ENCODE peak calls at places on chromosomes 12 and 14, in eight cellular contexts. L, H, V, O, G, J, Y and N are unnamed samples.

GRCh38 chr12:78157199-78157598 is 326.5 kb downstream of the NAV3 start:
- DNase-seq in J (no peak), Y (no peak), L (no peak), G (no peak), O (no peak), V (no peak), H (no peak), N (no peak)

GRCh38 chr12:65319680-65320193 is 41.3 kb downstream of the MSRB3 start:
- DNase-seq in V (no peak), Y (no peak), J (no peak), H (peak), O (no peak), L (no peak), G (no peak), N (no peak)

GRCh38 chr14:24060984-24061913 is 9.4 kb downstream of the CARMIL3 start:
- DNase-seq in H (no peak), Y (no peak), J (no peak), V (no peak), O (no peak), L (no peak), G (no peak), N (no peak)

GRCh38 chr12:765861-766260 is 13.5 kb downstream of the WNK1 start:
- DNase-seq in G (no peak), J (no peak), V (no peak), H (no peak), Y (no peak), O (no peak), L (no peak), N (no peak)

GRCh38 chr14:101004176-101004575 is 100.7 kb upstream of the RTL1 start:
- DNase-seq in V (no peak), H (no peak), L (no peak), Y (no peak), O (no peak), J (no peak), G (no peak), N (peak)

GRCh38 chr12:95815635-95816212 is 25.2 kb upstream of the NTN4 start:
- DNase-seq in H (peak), O (no peak), J (no peak), Y (peak), V (no peak), L (no peak), G (no peak), N (no peak)

GRCh38 chr12:47797432-47797831 is 22.3 kb downstream of the HDAC7 start:
- DNase-seq in J (peak), Y (no peak), L (no peak), O (no peak), V (no peak), G (no peak), H (no peak), N (no peak)

GRCh38 chr12:68560823-68561422 is 49.8 kb upstream of the RAP1B start:
- DNase-seq in H (peak), V (no peak), O (no peak), G (no peak), Y (no peak), L (no peak), J (no peak), N (no peak)

GRCh38 chr12:117874842-117875434 is 93.9 kb downstream of the KSR2 start:
- DNase-seq in Y (peak), O (peak), V (peak), L (no peak), G (peak), H (peak), J (peak), N (no peak)

GRCh38 chr12:80226576-80226975 is 127.2 kb downstream of the OTOGL start:
- DNase-seq in G (no peak), Y (peak), L (no peak), O (no peak), J (no peak), V (no peak), H (peak), N (no peak)

GRCh38 chr14:105891631-105892452 is 365.5 kb downstream of the TMEM121 start:
- DNase-seq in G (no peak), L (no peak), J (no peak), H (no peak), Y (no peak), V (no peak), O (no peak), N (peak)

GRCh38 chr12:111304642-111305071 is 64.2 kb downstream of the PHETA1 start:
- DNase-seq in Y (peak), J (peak), H (no peak), L (no peak), O (no peak), G (no peak), V (peak), N (no peak)

GRCh38 chr12:109523071-109523470 is 45.6 kb downstream of the UBE3B start:
- DNase-seq in L (no peak), O (peak), G (no peak), J (no peak), H (no peak), Y (no peak), V (no peak), N (no peak)

GRCh38 chr12:67068204-67068731 is 200.9 kb upstream of the CAND1 start:
- DNase-seq in L (no peak), J (no peak), G (no peak), V (peak), H (no peak), Y (no peak), O (no peak), N (no peak)

GRCh38 chr14:39426605-39427004 is 5.6 kb downstream of the FBXO33 start:
- DNase-seq in H (peak), Y (peak), J (no peak), L (no peak), V (no peak), O (no peak), G (peak), N (no peak)

GRCh38 chr12:66003951-66004350 is 126.6 kb downstream of the LLPH start:
- DNase-seq in V (no peak), J (no peak), H (no peak), L (no peak), G (no peak), Y (no peak), O (no peak), N (no peak)

GRCh38 chr14:102940729-102941362 is 18.4 kb downstream of the AMN start:
- DNase-seq in Y (no peak), O (no peak), L (no peak), H (no peak), G (no peak), J (no peak), V (no peak), N (no peak)

GRCh38 chr12:52884526-52885293 is 20.2 kb downstream of the KRT8 start:
- DNase-seq in O (peak), L (no peak), G (no peak), V (no peak), Y (peak), J (peak), H (peak), N (no peak)

GRCh38 chr14:106518054-106518943 is 991.9 kb downstream of the TMEM121 start:
- DNase-seq in V (no peak), L (no peak), J (peak), G (no peak), Y (no peak), O (no peak), H (no peak), N (no peak)

GRCh38 chr12:44227601-44228000 is 391.7 kb downstream of the TMEM117 start:
- DNase-seq in G (no peak), L (no peak), O (no peak), Y (no peak), H (peak), J (no peak), V (no peak), N (no peak)

GRCh38 chr12:49357099-49357678 is 10.1 kb upstream of the SPATS2 start:
- DNase-seq in O (no peak), H (peak), V (no peak), L (no peak), G (no peak), Y (peak), J (no peak), N (no peak)

GRCh38 chr14:30235485-30235884 is 307.8 kb upstream of the PRKD1 start:
- DNase-seq in V (no peak), G (no peak), L (no peak), O (no peak), Y (no peak), J (no peak), H (no peak), N (no peak)

GRCh38 chr12:51974646-51975045 is 23.1 kb downstream of the ACVR1B start:
- DNase-seq in O (no peak), G (no peak), Y (no peak), L (no peak), V (no peak), H (no peak), J (no peak), N (peak)

GRCh38 chr12:123533672-123534643 is at the start of gene RILPL1:
- DNase-seq in G (no peak), L (no peak), J (no peak), H (peak), O (peak), V (no peak), Y (peak), N (no peak)

GRCh38 chr12:131867891-131868675 is 26.3 kb upstream of the ULK1 start:
- DNase-seq in H (no peak), G (no peak), L (no peak), O (no peak), V (no peak), J (no peak), Y (no peak), N (no peak)

GRCh38 chr12:12267801-12268200 is 957 bp upstream of the LRP6 start:
- DNase-seq in V (no peak), O (no peak), J (no peak), Y (no peak), L (no peak), G (no peak), H (no peak), N (no peak)

GRCh38 chr12:11568762-11569478 is 80.6 kb upstream of the ETV6 start:
- DNase-seq in L (peak), O (no peak), H (no peak), Y (no peak), V (no peak), G (no peak), J (no peak), N (no peak)

GRCh38 chr12:89225808-89226368 is 126.4 kb downstream of the DUSP6 start:
- DNase-seq in V (no peak), G (peak), Y (peak), J (no peak), L (no peak), O (no peak), H (peak), N (no peak)

GRCh38 chr12:50529345-50529744 is 24.6 kb downstream of the DIP2B start:
- DNase-seq in J (no peak), G (no peak), H (no peak), Y (no peak), O (no peak), L (no peak), V (no peak), N (no peak)

GRCh38 chr12:102957339-102958050 is at the start of gene ASCL1:
- DNase-seq in V (no peak), Y (peak), L (no peak), J (peak), O (no peak), H (peak), G (no peak), N (no peak)

GRCh38 chr14:23528555-23528954 is 23.0 kb downstream of the ZFHX2 start:
- DNase-seq in O (no peak), V (no peak), G (no peak), Y (no peak), L (no peak), H (no peak), J (no peak), N (no peak)

DNA sequence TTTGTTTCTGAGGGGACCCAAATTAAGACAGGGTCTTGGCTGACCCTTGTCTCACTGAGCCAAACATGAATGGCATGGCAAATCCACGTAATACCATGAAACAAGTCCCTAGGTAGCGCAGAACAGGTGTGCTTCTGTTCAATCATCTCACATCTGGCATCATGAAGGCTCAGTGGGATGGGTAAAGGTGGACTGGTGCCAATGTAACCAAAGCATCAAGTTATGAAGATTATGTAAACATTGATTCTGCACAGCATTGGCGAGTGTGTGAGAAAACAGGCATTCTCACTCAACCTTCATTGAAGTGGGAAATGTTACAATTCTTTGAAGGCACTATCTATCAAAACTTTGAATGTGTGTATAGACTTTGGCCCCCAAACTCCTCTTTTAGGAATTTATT is 41.9 kb downstream of the PTGER2 start:
- DNase-seq in Y (peak), O (no peak), J (no peak), G (no peak), H (peak), V (no peak), L (no peak), N (no peak)
- H3K4me3 ChIP-seq in Y (no peak), O (no peak), J (no peak), G (no peak), H (no peak), V (no peak), L (no peak), N (no peak)

DNA sequence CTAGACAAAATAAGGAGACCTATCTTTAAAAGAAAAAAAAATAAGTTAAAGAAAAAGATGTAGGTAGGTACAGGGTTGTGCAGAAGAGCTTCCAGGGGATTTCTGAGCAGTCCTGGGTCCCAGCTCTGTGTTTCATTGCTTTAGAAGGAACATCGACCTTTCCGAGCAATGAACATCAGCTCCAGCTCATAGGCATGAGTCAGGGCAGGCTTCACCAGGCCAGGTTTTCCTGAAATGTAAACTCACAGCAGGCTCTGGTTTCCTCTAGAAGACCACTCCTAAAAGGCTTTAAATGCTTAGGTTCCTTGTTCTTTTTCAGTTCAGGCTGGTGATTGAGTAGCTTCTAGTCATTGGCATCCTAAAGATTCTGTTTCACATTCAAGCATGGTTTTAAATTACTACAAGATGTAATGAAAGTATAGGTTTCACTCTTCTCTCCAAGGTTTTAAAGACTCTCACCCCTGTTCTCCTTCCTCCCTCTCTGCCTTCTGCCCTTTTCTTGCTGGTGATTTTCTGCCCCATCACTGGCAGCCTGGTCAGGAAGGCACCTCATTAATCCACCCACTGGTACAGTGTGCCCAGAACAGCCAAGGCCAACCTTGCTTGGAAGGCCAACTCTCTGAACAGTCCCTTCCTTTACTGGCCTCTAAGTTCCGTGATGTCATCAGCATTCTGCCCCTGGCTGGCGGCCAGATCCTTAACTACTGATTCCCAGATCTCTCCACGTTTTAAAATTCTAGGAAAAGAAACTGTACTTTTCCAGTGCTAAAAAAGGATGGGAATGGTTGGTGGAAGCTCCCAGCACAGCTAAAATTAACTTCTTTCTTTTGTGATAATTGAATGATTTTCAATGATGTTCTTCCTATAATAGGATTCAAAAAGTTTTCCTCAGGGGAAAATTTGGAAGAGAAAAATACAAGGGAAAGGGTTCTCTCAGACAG is 109.4 kb upstream of the HIF1A start:
- DNase-seq in Y (peak), L (no peak), G (no peak), H (peak), J (no peak), V (no peak), O (peak), N (peak)
- H3K4me3 ChIP-seq in Y (no peak), L (no peak), G (no peak), H (no peak), J (no peak), V (no peak), O (no peak), N (no peak)

GRCh38 chr12:9731797-9732196 is 1.1 kb downstream of the CLECL1 start:
- DNase-seq in J (no peak), H (no peak), O (no peak), Y (no peak), V (no peak), G (no peak), L (no peak), N (no peak)
- H3K4me3 ChIP-seq in J (no peak), H (no peak), O (no peak), Y (no peak), V (no peak), G (no peak), L (peak), N (no peak)

GRCh38 chr12:42884116-42884515 is 294.6 kb upstream of the PRICKLE1 start:
- DNase-seq in O (no peak), J (no peak), V (no peak), H (no peak), G (no peak), L (no peak), Y (no peak), N (no peak)

GRCh38 chr12:42887657-42888056 is 298.1 kb upstream of the PRICKLE1 start:
- DNase-seq in H (peak), J (no peak), V (no peak), O (no peak), Y (no peak), L (no peak), G (no peak), N (no peak)

GRCh38 chr12:42886160-42886559 is 296.6 kb upstream of the PRICKLE1 start:
- DNase-seq in J (no peak), Y (no peak), H (no peak), G (no peak), O (no peak), V (no peak), L (no peak), N (no peak)

GRCh38 chr12:42885677-42886076 is 296.1 kb upstream of the PRICKLE1 start:
- DNase-seq in G (no peak), L (no peak), J (no peak), O (no peak), Y (no peak), V (no peak), H (no peak), N (no peak)
- H3K4me3 ChIP-seq in G (no peak), L (no peak), J (no peak), O (no peak), Y (no peak), V (no peak), H (no peak), N (no peak)

GRCh38 chr14:64409509-64409908 is 21.4 kb downstream of the MTHFD1 start:
- DNase-seq in Y (no peak), L (no peak), V (no peak), H (no peak), G (no peak), O (no peak), J (no peak), N (no peak)
- H3K4me3 ChIP-seq in Y (no peak), L (no peak), V (no peak), H (no peak), G (no peak), O (no peak), J (no peak), N (no peak)

GRCh38 chr12:32047357-32047828 is 59.3 kb upstream of the BICD1 start:
- DNase-seq in O (no peak), G (no peak), L (no peak), H (no peak), J (no peak), V (no peak), Y (no peak), N (no peak)
- H3K4me3 ChIP-seq in O (no peak), G (no peak), L (no peak), H (no peak), J (no peak), V (no peak), Y (no peak), N (no peak)